ENCODE peak calls at places on chromosomes 7 and 10, in five cellular contexts. D is H9, Q is neuronal stem cell, S is H1, V is trophoblast cell. Y is an unnamed sample.

GRCh38 chr7:100892364-100893317 is 3.0 kb downstream of the ACHE start:
- DNase-seq in D (no peak), Q (no peak), S (no peak), V (no peak), Y (no peak)

GRCh38 chr7:104980969-104981670 is 32.9 kb upstream of the KMT2E start:
- DNase-seq in D (no peak), Q (peak), S (no peak), V (peak), Y (peak)

GRCh38 chr10:109386921-109387320 is 536.4 kb downstream of the XPNPEP1 start:
- DNase-seq in D (no peak), Q (no peak), S (no peak), V (no peak), Y (no peak)

GRCh38 chr10:29666201-29666600 is 31.4 kb upstream of the SVIL start:
- DNase-seq in D (no peak), Q (no peak), S (no peak), V (peak), Y (no peak)

GRCh38 chr10:84360634-84361365 is 32.4 kb downstream of the CCSER2 start:
- DNase-seq in D (no peak), Q (no peak), S (no peak), V (peak), Y (peak)

GRCh38 chr7:95246935-95247370 is 77.4 kb downstream of the PON1 start:
- DNase-seq in D (peak), Q (peak), S (peak), V (peak), Y (peak)

GRCh38 chr7:137835486-137836112 is 11.2 kb downstream of the DGKI start:
- DNase-seq in D (no peak), Q (no peak), S (no peak), V (no peak), Y (no peak)

GRCh38 chr7:92634924-92635519 is 44.8 kb upstream of the FAM133B start:
- DNase-seq in D (no peak), Q (no peak), S (no peak), V (peak), Y (peak)

GRCh38 chr10:95377950-95378349 is 87.1 kb upstream of the PDLIM1 start:
- DNase-seq in D (peak), Q (no peak), S (no peak), V (no peak), Y (no peak)

GRCh38 chr7:106057962-106058901 is 53.9 kb downstream of the SYPL1 start:
- DNase-seq in D (no peak), Q (no peak), S (no peak), V (no peak), Y (no peak)

GRCh38 chr10:1155791-1156615 is 99.8 kb downstream of the WDR37 start:
- DNase-seq in D (no peak), Q (no peak), S (no peak), V (no peak), Y (no peak)

GRCh38 chr7:158450476-158451124 is 137.0 kb downstream of the PTPRN2 start:
- DNase-seq in D (no peak), Q (no peak), S (no peak), V (no peak), Y (no peak)

GRCh38 chr10:49280001-49280408 is 19.0 kb upstream of the C10orf71 start:
- DNase-seq in D (no peak), Q (no peak), S (no peak), V (peak), Y (peak)

GRCh38 chr7:82234457-82235049 is 209.0 kb downstream of the CACNA2D1 start:
- DNase-seq in D (no peak), Q (peak), S (no peak), V (peak), Y (peak)

GRCh38 chr7:51024867-51025266 is 242.2 kb upstream of the GRB10 start:
- DNase-seq in D (no peak), Q (no peak), S (no peak), V (no peak), Y (no peak)

GRCh38 chr7:129858490-129858889 is 94.3 kb downstream of the UBE2H start:
- DNase-seq in D (no peak), Q (no peak), S (no peak), V (no peak), Y (no peak)

GRCh38 chr7:36273836-36274235 is 115.8 kb upstream of the ANLN start:
- DNase-seq in D (no peak), Q (no peak), S (no peak), V (no peak), Y (no peak)

GRCh38 chr7:157568785-157569584 is 232.2 kb downstream of the DNAJB6 start:
- DNase-seq in D (peak), Q (peak), S (no peak), V (no peak), Y (no peak)

GRCh38 chr7:2921748-2922147 is 77.6 kb upstream of the GNA12 start:
- DNase-seq in D (peak), Q (peak), S (no peak), V (no peak), Y (no peak)

GRCh38 chr7:95599069-95599468 is 2.8 kb upstream of the PDK4 start:
- DNase-seq in D (no peak), Q (no peak), S (no peak), V (no peak), Y (no peak)

GRCh38 chr7:130430841-130431713 is 9.7 kb downstream of the CEP41 start:
- DNase-seq in D (no peak), Q (no peak), S (no peak), V (peak), Y (peak)

GRCh38 chr7:105800442-105800841 is 76.0 kb downstream of the ATXN7L1 start:
- DNase-seq in D (no peak), Q (no peak), S (no peak), V (no peak), Y (peak)

GRCh38 chr7:132577206-132578049 is 1.2 kb upstream of the PLXNA4 start:
- DNase-seq in D (peak), Q (peak), S (no peak), V (no peak), Y (peak)

GRCh38 chr7:75808106-75808505 is 5.5 kb downstream of the CCL24 start:
- DNase-seq in D (no peak), Q (no peak), S (no peak), V (no peak), Y (no peak)

GRCh38 chr10:28849309-28849708 is 172.0 kb downstream of the BAMBI start:
- DNase-seq in D (no peak), Q (no peak), S (no peak), V (peak), Y (no peak)

GRCh38 chr7:1237704-1238255 is 5.1 kb downstream of the UNCX start:
- DNase-seq in D (no peak), Q (no peak), S (no peak), V (no peak), Y (no peak)

DNA sequence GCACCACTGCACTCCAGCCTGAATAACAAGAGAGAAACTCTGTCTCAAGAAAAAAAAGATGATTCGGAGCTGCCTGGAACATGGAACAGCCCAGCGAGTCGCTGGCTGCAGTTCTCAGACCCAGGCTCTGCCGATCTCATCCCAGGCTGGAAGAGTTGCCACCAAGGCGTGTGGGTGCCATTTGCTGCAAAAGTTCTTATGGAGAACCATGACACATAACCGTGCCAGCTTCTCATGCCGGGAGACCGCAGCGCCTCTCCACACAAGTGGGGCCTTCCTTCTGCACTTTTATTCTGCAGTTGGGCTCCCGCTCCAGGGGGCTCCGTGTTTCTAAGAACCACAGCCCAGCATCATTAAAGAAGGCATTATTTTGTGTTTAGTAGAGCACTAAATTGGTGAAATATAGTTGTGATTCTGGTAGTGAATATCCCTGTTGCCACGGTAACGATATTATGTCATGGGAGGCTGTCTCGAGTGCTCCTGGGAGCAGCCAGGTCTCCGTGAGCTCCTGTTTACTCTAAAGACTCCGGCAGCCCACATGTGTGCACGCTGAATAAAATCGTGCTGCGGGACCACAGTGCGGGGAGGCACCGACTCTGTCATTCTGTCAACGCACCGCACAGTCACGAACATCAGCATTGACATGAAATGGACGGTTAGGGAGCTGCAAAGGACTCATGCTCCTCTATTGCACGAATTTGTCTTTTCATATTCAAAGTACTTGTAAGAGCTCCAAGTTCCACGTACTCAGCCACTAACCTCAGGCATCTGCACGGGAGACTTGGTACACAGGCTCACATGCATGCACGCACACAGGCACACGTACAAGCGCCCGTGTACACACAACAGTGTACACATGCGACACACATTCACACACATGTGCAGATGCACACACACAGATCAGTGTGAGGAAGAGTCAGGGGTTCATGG is 68.8 kb upstream of the PITRM1 start:
- DNase-seq in D (no peak), Q (no peak), S (no peak), V (no peak), Y (no peak)
- H4K91ac ChIP-seq in D (no peak), Q (no peak), S (peak), V (no peak), Y (peak)

DNA sequence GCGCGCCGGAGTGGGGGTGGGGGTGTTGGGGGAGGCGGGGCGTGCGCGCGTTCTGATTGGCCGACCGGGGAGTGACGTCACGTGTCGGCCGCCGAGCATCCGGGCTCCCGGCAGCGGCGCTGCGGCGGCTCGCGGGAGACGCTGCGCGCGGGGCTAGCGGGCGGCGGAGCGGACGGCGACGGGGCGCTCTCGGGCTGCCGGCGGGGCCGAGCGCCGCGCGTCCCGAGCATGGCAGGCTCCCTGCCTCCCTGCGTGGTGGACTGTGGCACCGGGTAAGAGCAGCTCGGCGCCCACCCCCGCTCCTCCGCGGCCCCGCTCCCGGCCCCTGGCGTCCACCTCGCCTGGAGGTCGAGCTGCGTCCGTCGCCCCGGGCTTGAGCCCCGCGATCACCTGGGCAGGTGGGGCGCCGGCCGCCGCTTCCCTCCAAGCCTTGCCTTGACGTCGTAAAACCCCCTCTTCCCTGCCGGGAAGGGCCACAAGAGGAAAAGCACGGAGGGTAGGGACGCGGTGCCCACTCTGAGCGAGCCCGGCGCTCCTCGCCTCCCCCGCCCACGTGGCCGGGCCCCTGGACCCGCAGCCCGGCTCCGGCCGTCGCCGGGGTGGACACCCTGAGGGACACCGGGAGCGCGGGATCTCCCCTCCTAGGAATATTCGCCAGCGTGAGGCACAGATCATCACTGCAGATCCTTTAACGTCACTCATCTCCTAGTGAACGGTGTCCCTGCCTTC is at the start of gene ACTR3B:
- DNase-seq in D (peak), Q (peak), S (peak), V (peak), Y (peak)
- H4K91ac ChIP-seq in D (peak), Q (no peak), S (peak), V (peak), Y (peak)

DNA sequence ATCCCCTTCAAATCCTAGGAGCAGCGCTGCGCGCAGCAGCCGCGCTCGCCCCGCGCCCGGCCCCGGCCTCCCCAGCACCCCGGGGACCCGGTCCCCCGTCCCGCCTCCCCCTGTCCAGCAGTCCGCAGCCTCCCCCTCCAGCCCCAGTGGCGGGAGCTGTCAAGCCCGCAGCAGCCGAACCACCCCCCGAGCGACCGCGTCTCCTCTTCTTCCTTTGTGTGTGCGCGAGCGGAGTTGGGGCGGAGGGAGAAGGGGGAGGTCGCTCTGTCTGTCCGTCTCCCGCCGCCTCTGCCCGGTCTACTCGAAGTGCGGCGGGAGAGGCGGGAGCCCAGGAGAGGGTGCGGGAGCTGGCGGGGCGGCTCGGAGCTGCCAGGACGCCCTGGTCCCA is 375 bp upstream of the CHN2 start:
- DNase-seq in D (peak), Q (no peak), S (no peak), V (peak), Y (no peak)
- H4K91ac ChIP-seq in D (no peak), Q (no peak), S (no peak), V (peak), Y (no peak)

GRCh38 chr7:23931633-23932032 is 221.6 kb downstream of the STK31 start:
- DNase-seq in D (no peak), Q (no peak), S (no peak), V (peak), Y (no peak)
- H4K91ac ChIP-seq in D (no peak), Q (no peak), S (no peak), V (no peak), Y (no peak)

GRCh38 chr7:12002428-12002827 is 170.4 kb upstream of the THSD7A start:
- DNase-seq in D (no peak), Q (no peak), S (no peak), V (no peak), Y (no peak)
- H4K91ac ChIP-seq in D (no peak), Q (no peak), S (no peak), V (no peak), Y (no peak)

DNA sequence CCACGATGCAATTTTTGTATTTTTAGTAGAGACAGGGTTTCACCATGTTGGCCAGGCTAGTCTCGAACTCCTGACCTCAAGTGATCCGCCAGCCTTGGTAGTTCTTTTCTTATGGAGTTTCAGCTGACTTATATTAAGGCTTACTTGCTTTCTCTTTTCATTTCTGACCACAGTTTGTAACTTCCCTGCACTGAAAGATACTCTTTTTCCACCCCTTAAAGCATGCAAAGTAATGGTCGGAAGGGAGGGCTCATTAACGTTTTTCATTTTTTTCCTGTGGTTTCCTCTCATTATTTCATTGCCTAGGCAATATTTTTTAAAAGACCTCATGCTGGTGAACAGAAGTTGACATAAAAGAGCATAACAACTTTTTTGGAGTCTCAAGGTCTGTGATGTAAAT is 27.0 kb downstream of the ADRB1 start:
- DNase-seq in D (no peak), Q (no peak), S (no peak), V (no peak), Y (no peak)
- H4K91ac ChIP-seq in D (no peak), Q (no peak), S (no peak), V (no peak), Y (no peak)

DNA sequence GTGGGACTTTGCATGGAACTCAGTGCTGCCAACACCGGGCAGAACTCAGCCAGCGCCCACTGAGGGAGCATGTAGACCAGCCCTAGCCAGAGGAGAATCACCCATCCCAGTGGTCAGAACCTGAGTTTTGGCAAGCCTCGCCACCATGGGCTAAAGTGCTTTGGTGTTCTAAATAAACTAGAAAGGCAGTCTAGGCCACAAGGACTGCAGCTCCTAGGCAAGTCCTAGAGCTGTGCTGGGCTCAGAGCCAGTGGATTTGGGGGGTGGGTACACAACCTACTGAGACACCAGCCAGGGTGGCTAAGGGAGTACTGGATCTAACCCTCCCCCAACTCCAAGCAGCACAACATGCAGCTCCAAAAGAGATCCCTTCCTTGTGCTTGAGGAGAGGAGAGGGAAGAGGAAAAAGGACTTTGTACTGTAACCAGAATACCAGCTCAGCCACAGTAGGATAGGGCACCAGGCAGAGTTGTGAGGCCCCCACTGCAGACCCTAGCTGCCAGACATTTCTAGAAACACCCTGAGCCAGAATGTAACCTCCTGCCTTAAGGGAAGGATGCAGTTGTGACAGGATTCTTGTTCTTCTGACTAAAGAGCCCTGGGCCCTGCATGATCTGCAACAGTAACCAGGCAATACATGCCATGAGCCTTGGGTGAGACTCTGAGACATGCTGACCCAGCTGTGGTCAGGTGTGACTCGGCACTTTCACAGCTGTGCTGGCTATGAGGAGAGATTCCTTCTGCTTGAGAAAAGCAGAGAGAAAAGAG is 24.4 kb downstream of the GSDME start:
- DNase-seq in D (no peak), Q (no peak), S (no peak), V (peak), Y (peak)
- H4K91ac ChIP-seq in D (no peak), Q (no peak), S (no peak), V (peak), Y (peak)

DNA sequence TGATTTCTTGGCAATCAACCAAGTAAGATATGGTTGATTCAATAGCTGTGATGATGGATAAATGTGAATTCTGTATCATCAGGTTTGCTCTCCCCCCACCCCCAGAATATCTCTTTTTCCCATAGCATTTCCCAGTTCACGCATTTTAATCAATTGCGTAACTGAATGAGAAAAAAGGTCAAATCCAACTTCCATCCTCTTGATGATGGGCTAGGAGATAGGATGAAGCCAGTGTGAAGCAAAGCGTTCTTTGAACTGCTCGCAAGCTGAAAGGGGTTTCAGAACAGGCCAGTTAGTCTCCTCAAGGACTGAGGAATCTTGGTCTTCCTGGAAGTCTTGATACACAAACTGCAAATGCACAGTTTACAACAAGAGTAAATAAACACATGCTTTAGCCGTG is 94.5 kb upstream of the ARMC3 start:
- DNase-seq in D (no peak), Q (no peak), S (no peak), V (no peak), Y (no peak)
- H4K91ac ChIP-seq in D (no peak), Q (no peak), S (no peak), V (no peak), Y (no peak)

GRCh38 chr7:8481752-8482446 is 48.5 kb downstream of the NXPH1 start:
- DNase-seq in D (no peak), Q (no peak), S (no peak), V (peak), Y (no peak)
- H4K91ac ChIP-seq in D (no peak), Q (no peak), S (no peak), V (no peak), Y (no peak)